ENCODE peak calls at places on chromosomes 4 and X, in five cellular contexts. One of them, this sample, is unnamed.

GRCh38 chrX:65644621-65645287 is 22.7 kb upstream of the MSN start:
- DNase-seq in astrocyte of the cerebellum: peak; percentile 72
- DNase-seq in posterior vena cava: peak; percentile 94
- DNase-seq in kidney: peak; percentile 91
- DNase-seq in activated CD8-positive, alpha-beta memory T cell treated with anti-CD3 and anti-CD28 coated beads for 1 hour: peak; percentile 1
- DNase-seq in this sample: no peak

GRCh38 chr4:95190751-95191436 is 357.9 kb downstream of the UNC5C start:
- DNase-seq in astrocyte of the cerebellum: no peak
- DNase-seq in posterior vena cava: no peak
- DNase-seq in kidney: no peak
- DNase-seq in activated CD8-positive, alpha-beta memory T cell treated with anti-CD3 and anti-CD28 coated beads for 1 hour: no peak
- DNase-seq in this sample: no peak

GRCh38 chrX:55908685-55909212 is 191.2 kb downstream of the RRAGB start:
- DNase-seq in astrocyte of the cerebellum: no peak
- DNase-seq in posterior vena cava: no peak
- DNase-seq in kidney: peak; percentile 27
- DNase-seq in activated CD8-positive, alpha-beta memory T cell treated with anti-CD3 and anti-CD28 coated beads for 1 hour: no peak
- DNase-seq in this sample: no peak

GRCh38 chr4:52903273-52903672 is 41.2 kb downstream of the RASL11B start:
- DNase-seq in astrocyte of the cerebellum: no peak
- DNase-seq in posterior vena cava: no peak
- DNase-seq in kidney: no peak
- DNase-seq in activated CD8-positive, alpha-beta memory T cell treated with anti-CD3 and anti-CD28 coated beads for 1 hour: no peak
- DNase-seq in this sample: no peak

GRCh38 chrX:134684956-134685355 is 26.7 kb upstream of the PLAC1 start:
- DNase-seq in astrocyte of the cerebellum: no peak
- DNase-seq in posterior vena cava: no peak
- DNase-seq in kidney: no peak
- DNase-seq in activated CD8-positive, alpha-beta memory T cell treated with anti-CD3 and anti-CD28 coated beads for 1 hour: no peak
- DNase-seq in this sample: no peak

GRCh38 chrX:105865709-105866108 is 43.4 kb downstream of the NRK start:
- DNase-seq in astrocyte of the cerebellum: no peak
- DNase-seq in posterior vena cava: no peak
- DNase-seq in kidney: no peak
- DNase-seq in activated CD8-positive, alpha-beta memory T cell treated with anti-CD3 and anti-CD28 coated beads for 1 hour: no peak
- DNase-seq in this sample: no peak

GRCh38 chr4:76585270-76585669 is 150.2 kb downstream of the SHROOM3 start:
- DNase-seq in astrocyte of the cerebellum: peak; percentile 74
- DNase-seq in posterior vena cava: no peak
- DNase-seq in kidney: no peak
- DNase-seq in activated CD8-positive, alpha-beta memory T cell treated with anti-CD3 and anti-CD28 coated beads for 1 hour: no peak
- DNase-seq in this sample: no peak

GRCh38 chr4:896216-896615 is 35.9 kb downstream of the GAK start:
- DNase-seq in astrocyte of the cerebellum: no peak
- DNase-seq in posterior vena cava: no peak
- DNase-seq in kidney: no peak
- DNase-seq in activated CD8-positive, alpha-beta memory T cell treated with anti-CD3 and anti-CD28 coated beads for 1 hour: no peak
- DNase-seq in this sample: no peak

GRCh38 chr4:125722009-125722408 is 407.3 kb downstream of the FAT4 start:
- DNase-seq in astrocyte of the cerebellum: no peak
- DNase-seq in posterior vena cava: no peak
- DNase-seq in kidney: no peak
- DNase-seq in activated CD8-positive, alpha-beta memory T cell treated with anti-CD3 and anti-CD28 coated beads for 1 hour: no peak
- DNase-seq in this sample: no peak

GRCh38 chr4:184762100-184762499 is 28.2 kb upstream of the CENPU start:
- DNase-seq in astrocyte of the cerebellum: no peak
- DNase-seq in posterior vena cava: no peak
- DNase-seq in kidney: no peak
- DNase-seq in activated CD8-positive, alpha-beta memory T cell treated with anti-CD3 and anti-CD28 coated beads for 1 hour: peak; percentile 6
- DNase-seq in this sample: no peak

GRCh38 chrX:130669233-130669632 is 233.8 kb downstream of the ENOX2 start:
- DNase-seq in astrocyte of the cerebellum: no peak
- DNase-seq in posterior vena cava: no peak
- DNase-seq in kidney: no peak
- DNase-seq in activated CD8-positive, alpha-beta memory T cell treated with anti-CD3 and anti-CD28 coated beads for 1 hour: no peak
- DNase-seq in this sample: no peak

GRCh38 chrX:20442597-20442996 is 175.9 kb upstream of the RPS6KA3 start:
- DNase-seq in astrocyte of the cerebellum: peak; percentile 33
- DNase-seq in posterior vena cava: peak; percentile 92
- DNase-seq in kidney: peak; percentile 83
- DNase-seq in activated CD8-positive, alpha-beta memory T cell treated with anti-CD3 and anti-CD28 coated beads for 1 hour: peak; percentile 70
- DNase-seq in this sample: peak; percentile 16